ENCODE peak calls at places on chromosomes 3 and 15, in ten cellular contexts. One of them, this sample, is unnamed.

GRCh38 chr3:173893066-173893465 is 495.5 kb downstream of the NLGN1 start:
- DNase-seq in upper lobe of left lung: no peak
- DNase-seq in sigmoid colon: no peak
- DNase-seq in IMR-90: peak
- DNase-seq in Peyer's patch: no peak
- DNase-seq in body of pancreas: no peak
- DNase-seq in thyroid gland: no peak
- DNase-seq in HepG2: no peak
- DNase-seq in A549: no peak
- DNase-seq in adrenal gland: no peak
- DNase-seq in this sample: no peak

GRCh38 chr3:126104742-126105605 is 21.1 kb upstream of the SLC41A3 start:
- DNase-seq in upper lobe of left lung: no peak
- DNase-seq in sigmoid colon: peak
- DNase-seq in IMR-90: no peak
- DNase-seq in Peyer's patch: peak
- DNase-seq in body of pancreas: no peak
- DNase-seq in thyroid gland: no peak
- DNase-seq in HepG2: no peak
- DNase-seq in A549: no peak
- DNase-seq in adrenal gland: no peak
- DNase-seq in this sample: no peak

GRCh38 chr3:14721126-14721864 is 46.4 kb downstream of the C3orf20 start:
- DNase-seq in upper lobe of left lung: no peak
- DNase-seq in sigmoid colon: no peak
- DNase-seq in IMR-90: no peak
- DNase-seq in Peyer's patch: no peak
- DNase-seq in body of pancreas: no peak
- DNase-seq in thyroid gland: no peak
- DNase-seq in HepG2: no peak
- DNase-seq in A549: no peak
- DNase-seq in adrenal gland: no peak
- DNase-seq in this sample: no peak

GRCh38 chr15:68364028-68364659 is 67.8 kb downstream of the ITGA11 start:
- DNase-seq in upper lobe of left lung: no peak
- DNase-seq in sigmoid colon: no peak
- DNase-seq in IMR-90: peak
- DNase-seq in Peyer's patch: no peak
- DNase-seq in body of pancreas: no peak
- DNase-seq in thyroid gland: peak
- DNase-seq in HepG2: no peak
- DNase-seq in A549: no peak
- DNase-seq in adrenal gland: no peak
- DNase-seq in this sample: no peak

GRCh38 chr15:56325186-56325585 is 40.0 kb upstream of the TEX9 start:
- DNase-seq in upper lobe of left lung: no peak
- DNase-seq in sigmoid colon: no peak
- DNase-seq in IMR-90: peak
- DNase-seq in Peyer's patch: no peak
- DNase-seq in body of pancreas: no peak
- DNase-seq in thyroid gland: no peak
- DNase-seq in HepG2: no peak
- DNase-seq in A549: peak
- DNase-seq in adrenal gland: no peak
- DNase-seq in this sample: no peak

GRCh38 chr3:179801263-179801662 is 148.4 kb downstream of the USP13 start:
- DNase-seq in upper lobe of left lung: no peak
- DNase-seq in sigmoid colon: no peak
- DNase-seq in IMR-90: peak
- DNase-seq in Peyer's patch: no peak
- DNase-seq in body of pancreas: peak
- DNase-seq in thyroid gland: no peak
- DNase-seq in HepG2: peak
- DNase-seq in A549: no peak
- DNase-seq in adrenal gland: no peak
- DNase-seq in this sample: no peak

GRCh38 chr3:56915969-56916586 is 114.3 kb upstream of the ARHGEF3 start:
- DNase-seq in upper lobe of left lung: peak
- DNase-seq in sigmoid colon: no peak
- DNase-seq in IMR-90: no peak
- DNase-seq in Peyer's patch: no peak
- DNase-seq in body of pancreas: peak
- DNase-seq in thyroid gland: peak
- DNase-seq in HepG2: no peak
- DNase-seq in A549: no peak
- DNase-seq in adrenal gland: peak
- DNase-seq in this sample: peak

GRCh38 chr15:25237291-25237978 is 201.4 kb downstream of the UBE3A start:
- DNase-seq in upper lobe of left lung: no peak
- DNase-seq in sigmoid colon: peak
- DNase-seq in IMR-90: no peak
- DNase-seq in Peyer's patch: no peak
- DNase-seq in body of pancreas: no peak
- DNase-seq in thyroid gland: no peak
- DNase-seq in HepG2: no peak
- DNase-seq in A549: no peak
- DNase-seq in adrenal gland: no peak
- DNase-seq in this sample: peak

DNA sequence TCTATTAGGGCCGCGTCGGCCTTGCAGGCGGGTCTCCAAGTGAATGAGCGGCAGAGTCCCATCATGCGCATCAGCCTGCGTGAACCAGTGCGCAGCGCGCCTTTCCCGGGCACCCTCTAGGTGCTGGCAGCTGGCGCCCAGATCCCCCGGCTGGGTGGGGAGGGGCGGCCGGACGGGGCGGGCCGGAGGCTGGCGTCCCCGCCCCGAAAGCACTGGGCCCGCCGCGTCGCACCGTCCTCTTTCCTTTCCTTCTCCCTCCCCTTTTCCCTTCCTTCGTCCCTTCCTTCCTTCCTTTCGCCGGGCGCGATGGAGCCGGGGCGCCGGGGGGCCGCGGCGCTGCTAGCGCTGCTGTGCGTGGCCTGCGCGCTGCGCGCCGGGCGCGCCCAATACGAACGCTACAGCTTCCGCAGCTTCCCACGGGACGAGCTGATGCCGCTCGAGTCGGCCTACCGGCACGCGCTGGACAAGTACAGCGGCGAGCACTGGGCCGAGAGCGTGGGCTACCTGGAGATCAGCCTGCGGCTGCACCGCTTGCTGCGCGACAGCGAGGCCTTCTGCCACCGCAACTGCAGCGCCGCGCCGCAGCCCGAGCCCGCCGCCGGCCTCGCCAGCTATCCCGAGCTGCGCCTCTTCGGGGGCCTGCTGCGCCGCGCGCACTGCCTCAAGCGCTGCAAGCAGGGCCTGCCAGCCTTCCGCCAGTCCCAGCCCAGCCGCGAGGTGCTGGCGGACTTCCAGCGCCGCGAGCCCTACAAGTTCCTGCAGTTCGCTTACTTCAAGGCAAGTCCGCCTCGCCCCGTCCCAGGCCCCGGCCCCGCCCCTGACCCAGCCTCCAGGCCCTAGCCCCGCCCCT is at the start of gene CRTAP:
- DNase-seq in upper lobe of left lung: peak
- DNase-seq in sigmoid colon: peak
- DNase-seq in IMR-90: peak
- DNase-seq in Peyer's patch: peak
- DNase-seq in body of pancreas: peak
- DNase-seq in thyroid gland: peak
- DNase-seq in HepG2: peak
- DNase-seq in A549: peak
- DNase-seq in adrenal gland: peak
- DNase-seq in this sample: peak
- TF ChIP-seq POLR2A in upper lobe of left lung: peak
- TF ChIP-seq POLR2A in sigmoid colon: peak
- TF ChIP-seq POLR2A in IMR-90: no peak
- TF ChIP-seq POLR2A in Peyer's patch: peak
- TF ChIP-seq POLR2A in body of pancreas: peak
- TF ChIP-seq POLR2A in thyroid gland: no peak
- TF ChIP-seq POLR2A in HepG2: peak
- TF ChIP-seq POLR2A in A549: peak
- TF ChIP-seq POLR2A in adrenal gland: no peak
- TF ChIP-seq POLR2A in this sample: no peak

GRCh38 chr3:64491843-64492242 is 196.0 kb downstream of the ADAMTS9 start:
- DNase-seq in upper lobe of left lung: no peak
- DNase-seq in sigmoid colon: no peak
- DNase-seq in IMR-90: no peak
- DNase-seq in Peyer's patch: no peak
- DNase-seq in body of pancreas: no peak
- DNase-seq in thyroid gland: no peak
- DNase-seq in HepG2: no peak
- DNase-seq in A549: no peak
- DNase-seq in adrenal gland: no peak
- DNase-seq in this sample: no peak

GRCh38 chr3:64493149-64493548 is 194.7 kb downstream of the ADAMTS9 start:
- DNase-seq in upper lobe of left lung: no peak
- DNase-seq in sigmoid colon: no peak
- DNase-seq in IMR-90: no peak
- DNase-seq in Peyer's patch: no peak
- DNase-seq in body of pancreas: no peak
- DNase-seq in thyroid gland: no peak
- DNase-seq in HepG2: no peak
- DNase-seq in A549: no peak
- DNase-seq in adrenal gland: no peak
- DNase-seq in this sample: no peak

GRCh38 chr3:64490180-64490579 is 197.6 kb downstream of the ADAMTS9 start:
- DNase-seq in upper lobe of left lung: no peak
- DNase-seq in sigmoid colon: no peak
- DNase-seq in IMR-90: no peak
- DNase-seq in Peyer's patch: no peak
- DNase-seq in body of pancreas: no peak
- DNase-seq in thyroid gland: no peak
- DNase-seq in HepG2: no peak
- DNase-seq in A549: no peak
- DNase-seq in adrenal gland: no peak
- DNase-seq in this sample: no peak

GRCh38 chr3:64488938-64489337 is 198.9 kb downstream of the ADAMTS9 start:
- DNase-seq in upper lobe of left lung: no peak
- DNase-seq in sigmoid colon: no peak
- DNase-seq in IMR-90: no peak
- DNase-seq in Peyer's patch: no peak
- DNase-seq in body of pancreas: no peak
- DNase-seq in thyroid gland: peak
- DNase-seq in HepG2: no peak
- DNase-seq in A549: no peak
- DNase-seq in adrenal gland: no peak
- DNase-seq in this sample: no peak

GRCh38 chr3:64489361-64490044 is 198.3 kb downstream of the ADAMTS9 start:
- DNase-seq in upper lobe of left lung: peak
- DNase-seq in sigmoid colon: peak
- DNase-seq in IMR-90: no peak
- DNase-seq in Peyer's patch: peak
- DNase-seq in body of pancreas: peak
- DNase-seq in thyroid gland: peak
- DNase-seq in HepG2: no peak
- DNase-seq in A549: no peak
- DNase-seq in adrenal gland: peak
- DNase-seq in this sample: no peak
- H3K27ac ChIP-seq in upper lobe of left lung: no peak
- H3K27ac ChIP-seq in sigmoid colon: no peak
- H3K27ac ChIP-seq in IMR-90: no peak
- H3K27ac ChIP-seq in Peyer's patch: no peak
- H3K27ac ChIP-seq in body of pancreas: no peak
- H3K27ac ChIP-seq in thyroid gland: no peak
- H3K27ac ChIP-seq in HepG2: no peak
- H3K27ac ChIP-seq in A549: no peak
- H3K27ac ChIP-seq in adrenal gland: no peak
- H3K27ac ChIP-seq in this sample: no peak

GRCh38 chr3:81170298-81170697 is 591.1 kb downstream of the GBE1 start:
- DNase-seq in upper lobe of left lung: no peak
- DNase-seq in sigmoid colon: no peak
- DNase-seq in IMR-90: no peak
- DNase-seq in Peyer's patch: no peak
- DNase-seq in body of pancreas: no peak
- DNase-seq in thyroid gland: no peak
- DNase-seq in HepG2: no peak
- DNase-seq in A549: no peak
- DNase-seq in adrenal gland: no peak
- DNase-seq in this sample: no peak

DNA sequence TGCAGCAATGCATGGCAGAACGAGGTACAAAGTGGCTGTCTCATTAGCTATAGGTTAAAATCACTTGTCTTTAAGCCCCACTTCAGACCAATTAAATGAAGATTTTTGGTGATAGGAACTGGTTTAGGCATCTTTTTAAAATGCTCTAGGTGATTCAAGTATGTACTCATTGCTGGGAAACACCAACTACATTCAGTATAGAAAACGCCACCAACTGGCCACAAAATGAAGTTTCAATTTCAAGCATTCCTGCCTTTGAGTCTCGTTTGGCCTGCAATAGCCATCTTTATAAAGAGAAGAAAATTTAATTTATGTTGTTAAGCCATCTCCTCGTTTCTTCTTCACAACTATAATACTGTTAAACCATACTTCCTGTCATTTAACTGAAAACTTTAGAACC is 587.9 kb downstream of the GBE1 start:
- DNase-seq in upper lobe of left lung: no peak
- DNase-seq in sigmoid colon: no peak
- DNase-seq in IMR-90: no peak
- DNase-seq in Peyer's patch: no peak
- DNase-seq in body of pancreas: no peak
- DNase-seq in thyroid gland: no peak
- DNase-seq in HepG2: peak
- DNase-seq in A549: peak
- DNase-seq in adrenal gland: no peak
- DNase-seq in this sample: no peak
- TF ChIP-seq CTCF in upper lobe of left lung: no peak
- TF ChIP-seq CTCF in sigmoid colon: no peak
- TF ChIP-seq CTCF in IMR-90: no peak
- TF ChIP-seq CTCF in Peyer's patch: no peak
- TF ChIP-seq CTCF in body of pancreas: no peak
- TF ChIP-seq CTCF in thyroid gland: no peak
- TF ChIP-seq CTCF in HepG2: peak
- TF ChIP-seq CTCF in A549: no peak
- TF ChIP-seq CTCF in adrenal gland: no peak
- TF ChIP-seq CTCF in this sample: peak

GRCh38 chr3:23945653-23945902 is 492 bp downstream of the NR1D2 start:
- DNase-seq in upper lobe of left lung: no peak
- DNase-seq in sigmoid colon: no peak
- DNase-seq in IMR-90: no peak
- DNase-seq in Peyer's patch: no peak
- DNase-seq in body of pancreas: no peak
- DNase-seq in thyroid gland: no peak
- DNase-seq in HepG2: no peak
- DNase-seq in A549: no peak
- DNase-seq in adrenal gland: no peak
- DNase-seq in this sample: no peak

GRCh38 chr3:23945903-23946751 is 1.0 kb downstream of the NR1D2 start:
- DNase-seq in upper lobe of left lung: peak
- DNase-seq in sigmoid colon: peak
- DNase-seq in IMR-90: peak
- DNase-seq in Peyer's patch: peak
- DNase-seq in body of pancreas: peak
- DNase-seq in thyroid gland: peak
- DNase-seq in HepG2: peak
- DNase-seq in A549: peak
- DNase-seq in adrenal gland: peak
- DNase-seq in this sample: peak

GRCh38 chr3:23944007-23944760 is 902 bp upstream of the NR1D2 start:
- DNase-seq in upper lobe of left lung: no peak
- DNase-seq in sigmoid colon: no peak
- DNase-seq in IMR-90: no peak
- DNase-seq in Peyer's patch: no peak
- DNase-seq in body of pancreas: no peak
- DNase-seq in thyroid gland: no peak
- DNase-seq in HepG2: no peak
- DNase-seq in A549: no peak
- DNase-seq in adrenal gland: no peak
- DNase-seq in this sample: no peak

GRCh38 chr3:23942546-23942945 is 2.5 kb upstream of the NR1D2 start:
- DNase-seq in upper lobe of left lung: no peak
- DNase-seq in sigmoid colon: no peak
- DNase-seq in IMR-90: no peak
- DNase-seq in Peyer's patch: no peak
- DNase-seq in body of pancreas: no peak
- DNase-seq in thyroid gland: no peak
- DNase-seq in HepG2: no peak
- DNase-seq in A549: no peak
- DNase-seq in adrenal gland: no peak
- DNase-seq in this sample: no peak

DNA sequence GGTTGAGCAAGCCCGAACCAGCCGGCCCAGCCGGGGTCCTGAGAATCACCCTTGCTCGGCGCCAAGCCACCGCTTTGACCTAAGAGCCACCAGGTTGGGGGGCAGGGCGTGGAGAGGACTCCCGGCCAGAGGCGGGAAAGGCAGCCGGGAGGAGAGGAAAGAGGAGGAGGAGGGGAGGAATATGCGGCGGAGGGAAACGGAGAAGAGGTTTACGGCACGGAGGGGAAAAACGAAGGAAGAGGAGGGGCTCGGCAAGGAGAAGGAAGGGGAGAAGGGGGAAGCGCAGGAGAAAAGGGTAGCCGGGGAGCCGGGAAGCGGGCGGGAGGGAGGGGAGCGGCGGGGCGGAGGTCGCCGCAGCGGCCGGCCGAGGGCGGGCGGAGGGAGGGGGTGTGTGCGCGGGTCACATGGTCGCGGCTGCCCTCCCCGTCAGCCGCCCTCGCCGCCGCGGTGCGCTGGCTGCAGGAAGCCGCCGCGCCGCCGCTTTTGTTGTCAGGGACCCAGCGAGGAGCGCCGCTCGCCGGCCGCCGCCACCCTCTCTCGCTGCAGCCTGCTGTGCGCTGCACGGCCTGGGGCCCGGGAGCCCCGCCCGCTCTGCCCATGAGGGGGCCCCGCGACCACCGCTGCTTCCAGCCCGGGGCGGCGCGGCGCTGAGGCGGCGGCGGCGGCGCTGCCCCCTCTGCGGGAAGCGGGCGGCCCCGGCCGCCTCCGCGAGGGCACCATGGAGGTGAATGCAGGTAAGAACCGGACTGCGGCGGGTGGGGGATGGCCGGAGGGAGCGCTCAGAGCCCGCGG is at the start of gene NR1D2:
- DNase-seq in upper lobe of left lung: peak
- DNase-seq in sigmoid colon: peak
- DNase-seq in IMR-90: peak
- DNase-seq in Peyer's patch: peak
- DNase-seq in body of pancreas: peak
- DNase-seq in thyroid gland: peak
- DNase-seq in HepG2: peak
- DNase-seq in A549: peak
- DNase-seq in adrenal gland: peak
- DNase-seq in this sample: peak
- TF ChIP-seq POLR2A in upper lobe of left lung: peak
- TF ChIP-seq POLR2A in sigmoid colon: no peak
- TF ChIP-seq POLR2A in IMR-90: peak
- TF ChIP-seq POLR2A in Peyer's patch: peak
- TF ChIP-seq POLR2A in body of pancreas: peak
- TF ChIP-seq POLR2A in thyroid gland: peak
- TF ChIP-seq POLR2A in HepG2: peak
- TF ChIP-seq POLR2A in A549: no peak
- TF ChIP-seq POLR2A in adrenal gland: peak
- TF ChIP-seq POLR2A in this sample: peak

This sample was measured in right lobe of liver.